ENCODE peak calls at places on chromosomes 16 and 17, in five cellular contexts. One of them, this sample, is unnamed.

GRCh38 chr16:81755915-81756644 is 23.0 kb upstream of the PLCG2 start:
- DNase-seq in GM12878: no peak
- DNase-seq in A549: no peak
- DNase-seq in GM23338: peak
- DNase-seq in K562: no peak
- DNase-seq in this sample: no peak

GRCh38 chr16:1850981-1851380 is 21.0 kb downstream of the MEIOB start:
- DNase-seq in GM12878: no peak
- DNase-seq in A549: no peak
- DNase-seq in GM23338: no peak
- DNase-seq in K562: no peak
- DNase-seq in this sample: no peak

GRCh38 chr17:80063815-80064585 is 27.6 kb downstream of the CCDC40 start:
- DNase-seq in GM12878: no peak
- DNase-seq in A549: peak
- DNase-seq in GM23338: no peak
- DNase-seq in K562: peak
- DNase-seq in this sample: peak

GRCh38 chr16:31099860-31100638 is 5.5 kb upstream of the VKORC1 start:
- DNase-seq in GM12878: no peak
- DNase-seq in A549: no peak
- DNase-seq in GM23338: no peak
- DNase-seq in K562: no peak
- DNase-seq in this sample: peak

GRCh38 chr17:66654341-66654740 is 180.6 kb upstream of the CACNG5 start:
- DNase-seq in GM12878: no peak
- DNase-seq in A549: no peak
- DNase-seq in GM23338: no peak
- DNase-seq in K562: no peak
- DNase-seq in this sample: no peak

GRCh38 chr16:14111713-14112538 is 40.8 kb downstream of the MRTFB start:
- DNase-seq in GM12878: no peak
- DNase-seq in A549: no peak
- DNase-seq in GM23338: no peak
- DNase-seq in K562: no peak
- DNase-seq in this sample: peak

GRCh38 chr16:8782673-8783072 is 14.8 kb downstream of the TMEM186 start:
- DNase-seq in GM12878: no peak
- DNase-seq in A549: no peak
- DNase-seq in GM23338: no peak
- DNase-seq in K562: no peak
- DNase-seq in this sample: no peak

GRCh38 chr17:40307691-40308289 is 1.2 kb upstream of the RARA start:
- DNase-seq in GM12878: no peak
- DNase-seq in A549: no peak
- DNase-seq in GM23338: no peak
- DNase-seq in K562: peak
- DNase-seq in this sample: no peak

GRCh38 chr17:82006468-82007227 is 16.0 kb downstream of the CENPX start:
- DNase-seq in GM12878: no peak
- DNase-seq in A549: no peak
- DNase-seq in GM23338: no peak
- DNase-seq in K562: no peak
- DNase-seq in this sample: no peak
- TF ChIP-seq JUNB in GM12878: no peak
- TF ChIP-seq JUNB in A549: no peak
- TF ChIP-seq JUNB in GM23338: no peak
- TF ChIP-seq JUNB in K562: no peak
- TF ChIP-seq JUNB in this sample: no peak

GRCh38 chr16:85888405-85889331 is 10.3 kb upstream of the IRF8 start:
- DNase-seq in GM12878: peak
- DNase-seq in A549: peak
- DNase-seq in GM23338: no peak
- DNase-seq in K562: no peak
- DNase-seq in this sample: peak

GRCh38 chr16:85891033-85891775 is 7.8 kb upstream of the IRF8 start:
- DNase-seq in GM12878: no peak
- DNase-seq in A549: peak
- DNase-seq in GM23338: no peak
- DNase-seq in K562: no peak
- DNase-seq in this sample: peak

GRCh38 chr16:85897384-85897783 is 1.6 kb upstream of the IRF8 start:
- DNase-seq in GM12878: no peak
- DNase-seq in A549: no peak
- DNase-seq in GM23338: no peak
- DNase-seq in K562: no peak
- DNase-seq in this sample: no peak

GRCh38 chr16:85894266-85894665 is 4.7 kb upstream of the IRF8 start:
- DNase-seq in GM12878: no peak
- DNase-seq in A549: no peak
- DNase-seq in GM23338: peak
- DNase-seq in K562: no peak
- DNase-seq in this sample: peak

DNA sequence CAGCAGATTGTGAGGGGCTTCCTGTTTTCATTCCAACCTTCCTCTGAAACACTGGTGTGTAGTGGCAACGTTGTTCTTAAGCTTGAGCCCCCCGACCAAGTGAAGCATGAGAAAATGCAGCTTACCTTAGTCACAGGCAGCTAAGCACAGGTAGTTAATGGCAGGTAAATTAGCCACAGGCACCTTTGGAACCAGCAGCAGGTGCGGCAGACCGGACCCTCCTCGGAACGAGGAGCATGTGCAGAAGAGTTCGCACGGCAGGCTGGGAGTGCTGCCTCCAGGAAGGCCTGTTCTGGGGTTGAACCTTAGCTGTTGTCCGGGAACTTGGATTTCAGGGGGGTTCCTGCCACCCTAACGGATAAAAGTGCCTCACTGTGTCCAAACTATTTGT is 7.2 kb upstream of the IRF8 start:
- DNase-seq in GM12878: no peak
- DNase-seq in A549: no peak
- DNase-seq in GM23338: no peak
- DNase-seq in K562: no peak
- DNase-seq in this sample: no peak
- TF ChIP-seq JUNB in GM12878: no peak
- TF ChIP-seq JUNB in A549: no peak
- TF ChIP-seq JUNB in GM23338: no peak
- TF ChIP-seq JUNB in K562: no peak
- TF ChIP-seq JUNB in this sample: no peak

DNA sequence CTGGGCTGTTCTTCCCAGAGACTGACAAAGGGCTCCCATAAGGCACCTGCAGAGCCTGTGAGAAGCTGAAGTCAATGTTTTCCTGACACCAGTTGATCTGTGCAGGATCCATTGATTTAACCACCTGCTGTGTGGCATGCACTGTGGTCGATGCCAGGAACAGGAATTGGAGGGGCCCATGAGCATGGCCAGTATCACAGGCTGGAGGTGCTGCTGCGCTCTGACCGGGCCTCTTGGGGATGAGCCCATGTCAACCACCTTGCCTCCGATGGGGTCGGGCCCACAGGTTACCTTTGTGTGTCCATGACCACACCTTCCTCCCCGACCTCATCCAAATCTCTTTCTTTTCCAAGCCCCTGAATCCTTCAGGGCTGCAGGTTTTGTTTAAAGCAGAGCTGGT is 18.2 kb upstream of the STH start:
- DNase-seq in GM12878: no peak
- DNase-seq in A549: no peak
- DNase-seq in GM23338: no peak
- DNase-seq in K562: no peak
- DNase-seq in this sample: no peak
- TF ChIP-seq JUNB in GM12878: no peak
- TF ChIP-seq JUNB in A549: no peak
- TF ChIP-seq JUNB in GM23338: no peak
- TF ChIP-seq JUNB in K562: no peak
- TF ChIP-seq JUNB in this sample: no peak

GRCh38 chr17:75439287-75439686 is 17.1 kb upstream of the TMEM94 start:
- DNase-seq in GM12878: no peak
- DNase-seq in A549: no peak
- DNase-seq in GM23338: no peak
- DNase-seq in K562: no peak
- DNase-seq in this sample: no peak
- TF ChIP-seq JUNB in GM12878: no peak
- TF ChIP-seq JUNB in A549: no peak
- TF ChIP-seq JUNB in GM23338: no peak
- TF ChIP-seq JUNB in K562: no peak
- TF ChIP-seq JUNB in this sample: no peak

GRCh38 chr16:12332553-12332952 is 356.0 kb downstream of the SNX29 start:
- DNase-seq in GM12878: no peak
- DNase-seq in A549: no peak
- DNase-seq in GM23338: no peak
- DNase-seq in K562: no peak
- DNase-seq in this sample: no peak

GRCh38 chr16:12340151-12340733 is 363.7 kb downstream of the SNX29 start:
- DNase-seq in GM12878: no peak
- DNase-seq in A549: peak
- DNase-seq in GM23338: peak
- DNase-seq in K562: peak
- DNase-seq in this sample: peak

GRCh38 chr16:12337776-12338655 is 361.5 kb downstream of the SNX29 start:
- DNase-seq in GM12878: no peak
- DNase-seq in A549: no peak
- DNase-seq in GM23338: no peak
- DNase-seq in K562: no peak
- DNase-seq in this sample: no peak

GRCh38 chr16:12339686-12340085 is 363.2 kb downstream of the SNX29 start:
- DNase-seq in GM12878: no peak
- DNase-seq in A549: no peak
- DNase-seq in GM23338: no peak
- DNase-seq in K562: no peak
- DNase-seq in this sample: no peak

DNA sequence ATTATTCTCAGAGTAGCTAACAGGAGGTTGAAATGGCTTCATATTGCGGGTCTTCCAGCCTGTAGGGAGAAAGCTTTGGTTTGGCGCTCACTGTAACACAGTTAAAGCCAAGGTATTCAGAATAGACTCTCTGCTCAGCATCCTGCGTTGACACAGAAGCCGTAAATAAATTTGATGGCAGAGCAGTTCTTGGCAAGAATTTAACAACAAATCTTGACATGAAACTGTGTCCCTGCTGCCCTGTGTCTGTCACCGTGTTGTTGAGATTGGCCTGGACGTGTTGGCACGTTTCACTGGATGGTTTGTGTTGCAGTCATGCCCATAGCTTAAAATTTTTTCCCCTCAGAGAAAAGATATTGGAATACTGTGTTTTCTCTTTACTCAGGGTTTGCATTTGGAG is 359.6 kb downstream of the SNX29 start:
- DNase-seq in GM12878: no peak
- DNase-seq in A549: no peak
- DNase-seq in GM23338: no peak
- DNase-seq in K562: no peak
- DNase-seq in this sample: no peak
- TF ChIP-seq JUNB in GM12878: no peak
- TF ChIP-seq JUNB in A549: no peak
- TF ChIP-seq JUNB in GM23338: no peak
- TF ChIP-seq JUNB in K562: no peak
- TF ChIP-seq JUNB in this sample: no peak

GRCh38 chr17:46978489-46979022 is 497 bp downstream of the RPRML start:
- DNase-seq in GM12878: no peak
- DNase-seq in A549: no peak
- DNase-seq in GM23338: peak
- DNase-seq in K562: no peak
- DNase-seq in this sample: no peak

GRCh38 chr17:46977750-46978488 is 1.1 kb downstream of the RPRML start:
- DNase-seq in GM12878: no peak
- DNase-seq in A549: no peak
- DNase-seq in GM23338: no peak
- DNase-seq in K562: no peak
- DNase-seq in this sample: no peak

GRCh38 chr17:46977348-46977747 is 1.7 kb downstream of the RPRML start:
- DNase-seq in GM12878: no peak
- DNase-seq in A549: peak
- DNase-seq in GM23338: peak
- DNase-seq in K562: peak
- DNase-seq in this sample: peak

GRCh38 chr17:46975287-46975686 is 3.8 kb downstream of the RPRML start:
- DNase-seq in GM12878: no peak
- DNase-seq in A549: no peak
- DNase-seq in GM23338: no peak
- DNase-seq in K562: no peak
- DNase-seq in this sample: no peak

GRCh38 chr17:46976626-46977270 is 2.3 kb downstream of the RPRML start:
- DNase-seq in GM12878: no peak
- DNase-seq in A549: no peak
- DNase-seq in GM23338: peak
- DNase-seq in K562: peak
- DNase-seq in this sample: no peak
- TF ChIP-seq JUNB in GM12878: no peak
- TF ChIP-seq JUNB in A549: no peak
- TF ChIP-seq JUNB in GM23338: no peak
- TF ChIP-seq JUNB in K562: no peak
- TF ChIP-seq JUNB in this sample: no peak

GRCh38 chr17:78476973-78477372 is 98.5 kb downstream of the PGS1 start:
- DNase-seq in GM12878: no peak
- DNase-seq in A549: no peak
- DNase-seq in GM23338: no peak
- DNase-seq in K562: no peak
- DNase-seq in this sample: peak

GRCh38 chr17:78476149-78476548 is 97.7 kb downstream of the PGS1 start:
- DNase-seq in GM12878: no peak
- DNase-seq in A549: no peak
- DNase-seq in GM23338: no peak
- DNase-seq in K562: no peak
- DNase-seq in this sample: no peak

GRCh38 chr17:78473951-78474630 is 95.6 kb downstream of the PGS1 start:
- DNase-seq in GM12878: no peak
- DNase-seq in A549: no peak
- DNase-seq in GM23338: no peak
- DNase-seq in K562: no peak
- DNase-seq in this sample: no peak

GRCh38 chr17:78475211-78475610 is 96.8 kb downstream of the PGS1 start:
- DNase-seq in GM12878: no peak
- DNase-seq in A549: no peak
- DNase-seq in GM23338: no peak
- DNase-seq in K562: no peak
- DNase-seq in this sample: no peak

GRCh38 chr17:78474631-78475146 is 96.2 kb downstream of the PGS1 start:
- DNase-seq in GM12878: peak
- DNase-seq in A549: no peak
- DNase-seq in GM23338: no peak
- DNase-seq in K562: no peak
- DNase-seq in this sample: no peak
- TF ChIP-seq JUNB in GM12878: no peak
- TF ChIP-seq JUNB in A549: no peak
- TF ChIP-seq JUNB in GM23338: no peak
- TF ChIP-seq JUNB in K562: no peak
- TF ChIP-seq JUNB in this sample: no peak

DNA sequence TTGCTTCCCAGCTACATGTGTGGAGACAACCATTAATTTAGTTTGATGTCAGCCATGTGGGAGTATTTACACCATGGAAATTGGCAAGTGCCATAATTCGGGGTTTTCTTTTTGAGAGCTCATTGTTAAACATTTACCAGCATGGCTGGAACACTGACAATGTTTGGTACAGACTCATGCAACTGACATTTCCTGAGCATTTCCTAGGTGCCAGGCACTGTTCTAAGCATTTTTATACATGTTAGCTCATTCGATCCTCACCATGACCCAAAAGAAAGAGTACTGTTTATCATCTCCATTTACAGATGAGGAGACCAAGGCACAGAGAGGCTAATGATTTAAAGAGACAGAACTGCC is 86.9 kb downstream of the FOXL1 start:
- DNase-seq in GM12878: peak
- DNase-seq in A549: no peak
- DNase-seq in GM23338: no peak
- DNase-seq in K562: no peak
- DNase-seq in this sample: peak
- TF ChIP-seq JUNB in GM12878: no peak
- TF ChIP-seq JUNB in A549: no peak
- TF ChIP-seq JUNB in GM23338: no peak
- TF ChIP-seq JUNB in K562: no peak
- TF ChIP-seq JUNB in this sample: no peak

This sample was measured in HepG2.